ENCODE peak calls at places on chromosomes 2 and 18, in nine cellular contexts. One of them, this sample, is unnamed.
A peak's percentile ranks its signal among the peaks of the same experiment; 100 is the strongest.

GRCh38 chr2:164710252-164710633 is 89.0 kb upstream of the GRB14 start:
- DNase-seq in AG10803: peak; percentile 25
- DNase-seq in tibial artery: no peak
- DNase-seq in IMR-90: peak; percentile 77
- DNase-seq in fibroblast of lung: peak; percentile 57
- DNase-seq in ascending aorta: no peak
- DNase-seq in vagina: no peak
- DNase-seq in dorsolateral prefrontal cortex: no peak
- DNase-seq in AG09319: no peak
- DNase-seq in this sample: no peak

GRCh38 chr2:113138428-113139322 is 11.3 kb downstream of the IL1RN start:
- DNase-seq in AG10803: peak; percentile 61
- DNase-seq in tibial artery: no peak
- DNase-seq in IMR-90: peak; percentile 66
- DNase-seq in fibroblast of lung: peak; percentile 53
- DNase-seq in ascending aorta: peak; percentile 61
- DNase-seq in vagina: peak; percentile 80
- DNase-seq in dorsolateral prefrontal cortex: no peak
- DNase-seq in AG09319: peak; percentile 35
- DNase-seq in this sample: peak; percentile 65

GRCh38 chr2:43110442-43110871 is 115.9 kb downstream of the ZFP36L2 start:
- DNase-seq in AG10803: peak; percentile 90
- DNase-seq in tibial artery: peak; percentile 59
- DNase-seq in IMR-90: peak; percentile 85
- DNase-seq in fibroblast of lung: peak; percentile 90
- DNase-seq in ascending aorta: no peak
- DNase-seq in vagina: no peak
- DNase-seq in dorsolateral prefrontal cortex: no peak
- DNase-seq in AG09319: peak; percentile 52
- DNase-seq in this sample: peak; percentile 28

GRCh38 chr2:230097841-230098240 is 29.1 kb upstream of the SLC16A14 start:
- DNase-seq in AG10803: no peak
- DNase-seq in tibial artery: no peak
- DNase-seq in IMR-90: peak; percentile 16
- DNase-seq in fibroblast of lung: no peak
- DNase-seq in ascending aorta: no peak
- DNase-seq in vagina: no peak
- DNase-seq in dorsolateral prefrontal cortex: no peak
- DNase-seq in AG09319: no peak
- DNase-seq in this sample: no peak

GRCh38 chr2:84960157-84960506 is 10.8 kb upstream of the KCMF1 start:
- DNase-seq in AG10803: no peak
- DNase-seq in tibial artery: peak; percentile 31
- DNase-seq in IMR-90: no peak
- DNase-seq in fibroblast of lung: no peak
- DNase-seq in ascending aorta: no peak
- DNase-seq in vagina: no peak
- DNase-seq in dorsolateral prefrontal cortex: no peak
- DNase-seq in AG09319: no peak
- DNase-seq in this sample: no peak

GRCh38 chr18:64258111-64258650 is 109.3 kb upstream of the LINC00305 start:
- DNase-seq in AG10803: peak; percentile 1
- DNase-seq in tibial artery: no peak
- DNase-seq in IMR-90: no peak
- DNase-seq in fibroblast of lung: no peak
- DNase-seq in ascending aorta: no peak
- DNase-seq in vagina: no peak
- DNase-seq in dorsolateral prefrontal cortex: no peak
- DNase-seq in AG09319: no peak
- DNase-seq in this sample: no peak

GRCh38 chr2:120670771-120671480 is 64.7 kb upstream of the GLI2 start:
- DNase-seq in AG10803: no peak
- DNase-seq in tibial artery: no peak
- DNase-seq in IMR-90: no peak
- DNase-seq in fibroblast of lung: peak; percentile 32
- DNase-seq in ascending aorta: no peak
- DNase-seq in vagina: no peak
- DNase-seq in dorsolateral prefrontal cortex: no peak
- DNase-seq in AG09319: no peak
- DNase-seq in this sample: no peak

GRCh38 chr2:99488587-99488998 is 1.2 kb downstream of the REV1 start:
- DNase-seq in AG10803: peak; percentile 25
- DNase-seq in tibial artery: no peak
- DNase-seq in IMR-90: peak; percentile 39
- DNase-seq in fibroblast of lung: peak; percentile 42
- DNase-seq in ascending aorta: no peak
- DNase-seq in vagina: no peak
- DNase-seq in dorsolateral prefrontal cortex: no peak
- DNase-seq in AG09319: no peak
- DNase-seq in this sample: peak; percentile 20

GRCh38 chr2:65788556-65788955 is 356.2 kb upstream of the SPRED2 start:
- DNase-seq in AG10803: no peak
- DNase-seq in tibial artery: no peak
- DNase-seq in IMR-90: no peak
- DNase-seq in fibroblast of lung: no peak
- DNase-seq in ascending aorta: no peak
- DNase-seq in vagina: no peak
- DNase-seq in dorsolateral prefrontal cortex: no peak
- DNase-seq in AG09319: no peak
- DNase-seq in this sample: no peak

GRCh38 chr2:151156431-151156830 is 105.2 kb downstream of the RBM43 start:
- DNase-seq in AG10803: no peak
- DNase-seq in tibial artery: no peak
- DNase-seq in IMR-90: peak; percentile 33
- DNase-seq in fibroblast of lung: peak; percentile 78
- DNase-seq in ascending aorta: no peak
- DNase-seq in vagina: no peak
- DNase-seq in dorsolateral prefrontal cortex: no peak
- DNase-seq in AG09319: no peak
- DNase-seq in this sample: no peak

GRCh38 chr2:151166410-151166809 is 95.3 kb downstream of the RBM43 start:
- DNase-seq in AG10803: no peak
- DNase-seq in tibial artery: no peak
- DNase-seq in IMR-90: no peak
- DNase-seq in fibroblast of lung: no peak
- DNase-seq in ascending aorta: no peak
- DNase-seq in vagina: no peak
- DNase-seq in dorsolateral prefrontal cortex: no peak
- DNase-seq in AG09319: no peak
- DNase-seq in this sample: no peak

GRCh38 chr2:151156943-151157705 is 104.5 kb downstream of the RBM43 start:
- DNase-seq in AG10803: peak; percentile 9
- DNase-seq in tibial artery: no peak
- DNase-seq in IMR-90: peak; percentile 30
- DNase-seq in fibroblast of lung: peak; percentile 49
- DNase-seq in ascending aorta: no peak
- DNase-seq in vagina: no peak
- DNase-seq in dorsolateral prefrontal cortex: no peak
- DNase-seq in AG09319: no peak
- DNase-seq in this sample: no peak

GRCh38 chr2:151159109-151159690 is 102.5 kb downstream of the RBM43 start:
- DNase-seq in AG10803: no peak
- DNase-seq in tibial artery: no peak
- DNase-seq in IMR-90: peak; percentile 17
- DNase-seq in fibroblast of lung: peak; percentile 42
- DNase-seq in ascending aorta: no peak
- DNase-seq in vagina: no peak
- DNase-seq in dorsolateral prefrontal cortex: no peak
- DNase-seq in AG09319: no peak
- DNase-seq in this sample: no peak

GRCh38 chr2:151162185-151162584 is 99.5 kb downstream of the RBM43 start:
- DNase-seq in AG10803: peak; percentile 45
- DNase-seq in tibial artery: no peak
- DNase-seq in IMR-90: peak; percentile 70
- DNase-seq in fibroblast of lung: peak; percentile 37
- DNase-seq in ascending aorta: no peak
- DNase-seq in vagina: no peak
- DNase-seq in dorsolateral prefrontal cortex: no peak
- DNase-seq in AG09319: peak; percentile 28
- DNase-seq in this sample: peak; percentile 18
- TF ChIP-seq CTCF in AG10803: peak; percentile 59
- TF ChIP-seq CTCF in tibial artery: no peak
- TF ChIP-seq CTCF in IMR-90: peak; percentile 53
- TF ChIP-seq CTCF in fibroblast of lung: peak; percentile 68
- TF ChIP-seq CTCF in ascending aorta: no peak
- TF ChIP-seq CTCF in vagina: no peak
- TF ChIP-seq CTCF in dorsolateral prefrontal cortex: no peak
- TF ChIP-seq CTCF in AG09319: peak; percentile 65
- TF ChIP-seq CTCF in this sample: peak; percentile 59

GRCh38 chr2:29334723-29335122 is 219.5 kb downstream of the CLIP4 start:
- DNase-seq in AG10803: no peak
- DNase-seq in tibial artery: no peak
- DNase-seq in IMR-90: no peak
- DNase-seq in fibroblast of lung: no peak
- DNase-seq in ascending aorta: no peak
- DNase-seq in vagina: no peak
- DNase-seq in dorsolateral prefrontal cortex: no peak
- DNase-seq in AG09319: no peak
- DNase-seq in this sample: no peak

GRCh38 chr2:29326926-29327325 is 211.7 kb downstream of the CLIP4 start:
- DNase-seq in AG10803: no peak
- DNase-seq in tibial artery: peak; percentile 41
- DNase-seq in IMR-90: no peak
- DNase-seq in fibroblast of lung: peak; percentile 86
- DNase-seq in ascending aorta: no peak
- DNase-seq in vagina: no peak
- DNase-seq in dorsolateral prefrontal cortex: peak; percentile 32
- DNase-seq in AG09319: no peak
- DNase-seq in this sample: no peak

GRCh38 chr2:29332540-29332939 is 217.3 kb downstream of the CLIP4 start:
- DNase-seq in AG10803: no peak
- DNase-seq in tibial artery: no peak
- DNase-seq in IMR-90: no peak
- DNase-seq in fibroblast of lung: no peak
- DNase-seq in ascending aorta: no peak
- DNase-seq in vagina: no peak
- DNase-seq in dorsolateral prefrontal cortex: no peak
- DNase-seq in AG09319: no peak
- DNase-seq in this sample: no peak

GRCh38 chr2:29325544-29325943 is 210.3 kb downstream of the CLIP4 start:
- DNase-seq in AG10803: no peak
- DNase-seq in tibial artery: peak; percentile 24
- DNase-seq in IMR-90: no peak
- DNase-seq in fibroblast of lung: peak; percentile 23
- DNase-seq in ascending aorta: no peak
- DNase-seq in vagina: no peak
- DNase-seq in dorsolateral prefrontal cortex: no peak
- DNase-seq in AG09319: no peak
- DNase-seq in this sample: no peak

GRCh38 chr2:29329899-29330298 is 214.7 kb downstream of the CLIP4 start:
- DNase-seq in AG10803: no peak
- DNase-seq in tibial artery: no peak
- DNase-seq in IMR-90: no peak
- DNase-seq in fibroblast of lung: no peak
- DNase-seq in ascending aorta: no peak
- DNase-seq in vagina: no peak
- DNase-seq in dorsolateral prefrontal cortex: no peak
- DNase-seq in AG09319: no peak
- DNase-seq in this sample: no peak
- TF ChIP-seq CTCF in AG10803: peak; percentile 11
- TF ChIP-seq CTCF in tibial artery: no peak
- TF ChIP-seq CTCF in IMR-90: peak; percentile 11
- TF ChIP-seq CTCF in fibroblast of lung: peak; percentile 6
- TF ChIP-seq CTCF in ascending aorta: no peak
- TF ChIP-seq CTCF in vagina: no peak
- TF ChIP-seq CTCF in dorsolateral prefrontal cortex: no peak
- TF ChIP-seq CTCF in AG09319: peak; percentile 5
- TF ChIP-seq CTCF in this sample: peak; percentile 54

GRCh38 chr18:47187721-47188120 is 11.6 kb upstream of the IER3IP1 start:
- DNase-seq in AG10803: no peak
- DNase-seq in tibial artery: no peak
- DNase-seq in IMR-90: no peak
- DNase-seq in fibroblast of lung: no peak
- DNase-seq in ascending aorta: no peak
- DNase-seq in vagina: no peak
- DNase-seq in dorsolateral prefrontal cortex: no peak
- DNase-seq in AG09319: no peak
- DNase-seq in this sample: no peak

DNA sequence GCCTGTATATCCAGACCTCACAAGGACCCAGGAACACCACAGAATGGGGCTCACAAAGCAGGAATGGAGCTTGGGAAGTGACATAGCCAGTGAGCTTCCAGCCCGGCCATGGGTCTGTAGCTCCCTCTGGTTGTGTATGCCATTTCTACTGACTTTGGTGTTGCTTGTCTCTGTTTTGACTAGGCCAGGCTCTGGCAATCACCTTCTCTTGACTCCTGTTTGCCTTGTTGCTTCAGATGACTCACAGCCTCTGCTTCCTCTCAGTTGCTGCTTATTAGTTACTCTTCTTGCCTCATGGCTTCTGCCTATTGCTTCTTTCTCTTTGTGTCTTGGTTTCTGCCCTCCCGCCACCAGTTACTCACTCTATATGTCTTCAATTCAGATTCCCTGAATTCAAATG is 15.8 kb upstream of the IER3IP1 start:
- DNase-seq in AG10803: peak; percentile 15
- DNase-seq in tibial artery: no peak
- DNase-seq in IMR-90: peak; percentile 32
- DNase-seq in fibroblast of lung: no peak
- DNase-seq in ascending aorta: no peak
- DNase-seq in vagina: no peak
- DNase-seq in dorsolateral prefrontal cortex: no peak
- DNase-seq in AG09319: no peak
- DNase-seq in this sample: peak; percentile 39
- TF ChIP-seq CTCF in AG10803: no peak
- TF ChIP-seq CTCF in tibial artery: no peak
- TF ChIP-seq CTCF in IMR-90: no peak
- TF ChIP-seq CTCF in fibroblast of lung: no peak
- TF ChIP-seq CTCF in ascending aorta: no peak
- TF ChIP-seq CTCF in vagina: no peak
- TF ChIP-seq CTCF in dorsolateral prefrontal cortex: no peak
- TF ChIP-seq CTCF in AG09319: no peak
- TF ChIP-seq CTCF in this sample: no peak

GRCh38 chr2:124261456-124261855 is 236.4 kb downstream of the CNTNAP5 start:
- DNase-seq in AG10803: no peak
- DNase-seq in tibial artery: no peak
- DNase-seq in IMR-90: no peak
- DNase-seq in fibroblast of lung: no peak
- DNase-seq in ascending aorta: no peak
- DNase-seq in vagina: no peak
- DNase-seq in dorsolateral prefrontal cortex: no peak
- DNase-seq in AG09319: no peak
- DNase-seq in this sample: no peak

GRCh38 chr2:124269348-124269747 is 244.3 kb downstream of the CNTNAP5 start:
- DNase-seq in AG10803: no peak
- DNase-seq in tibial artery: no peak
- DNase-seq in IMR-90: no peak
- DNase-seq in fibroblast of lung: no peak
- DNase-seq in ascending aorta: no peak
- DNase-seq in vagina: no peak
- DNase-seq in dorsolateral prefrontal cortex: no peak
- DNase-seq in AG09319: no peak
- DNase-seq in this sample: no peak

GRCh38 chr2:124267821-124268220 is 242.7 kb downstream of the CNTNAP5 start:
- DNase-seq in AG10803: no peak
- DNase-seq in tibial artery: no peak
- DNase-seq in IMR-90: peak; percentile 39
- DNase-seq in fibroblast of lung: peak; percentile 69
- DNase-seq in ascending aorta: no peak
- DNase-seq in vagina: no peak
- DNase-seq in dorsolateral prefrontal cortex: no peak
- DNase-seq in AG09319: no peak
- DNase-seq in this sample: no peak

GRCh38 chr2:124265641-124266040 is 240.6 kb downstream of the CNTNAP5 start:
- DNase-seq in AG10803: no peak
- DNase-seq in tibial artery: no peak
- DNase-seq in IMR-90: no peak
- DNase-seq in fibroblast of lung: no peak
- DNase-seq in ascending aorta: no peak
- DNase-seq in vagina: no peak
- DNase-seq in dorsolateral prefrontal cortex: no peak
- DNase-seq in AG09319: no peak
- DNase-seq in this sample: no peak

GRCh38 chr2:124264496-124265160 is 239.5 kb downstream of the CNTNAP5 start:
- DNase-seq in AG10803: peak; percentile 11
- DNase-seq in tibial artery: no peak
- DNase-seq in IMR-90: no peak
- DNase-seq in fibroblast of lung: peak; percentile 58
- DNase-seq in ascending aorta: no peak
- DNase-seq in vagina: no peak
- DNase-seq in dorsolateral prefrontal cortex: no peak
- DNase-seq in AG09319: no peak
- DNase-seq in this sample: no peak
- TF ChIP-seq CTCF in AG10803: no peak
- TF ChIP-seq CTCF in tibial artery: no peak
- TF ChIP-seq CTCF in IMR-90: no peak
- TF ChIP-seq CTCF in fibroblast of lung: no peak
- TF ChIP-seq CTCF in ascending aorta: no peak
- TF ChIP-seq CTCF in vagina: no peak
- TF ChIP-seq CTCF in dorsolateral prefrontal cortex: no peak
- TF ChIP-seq CTCF in AG09319: no peak
- TF ChIP-seq CTCF in this sample: no peak